ENCODE peak calls at places on chromosomes 5 and 9, in six cellular contexts. D is HCT116, A is H1, S is sigmoid colon, H is GM23338, I is SK-N-SH. F is an unnamed sample.

GRCh38 chr9:123933401-123933800 is 3.5 kb upstream of the DENND1A start:
- DNase-seq in S (no peak), A (peak; percentile 24), D (peak; percentile 85), I (no peak), H (no peak), F (no peak)

GRCh38 chr9:88460583-88461332 is 72.5 kb downstream of the SPIN1 start:
- DNase-seq in D (no peak), H (peak; percentile 30), S (no peak), I (no peak), A (no peak), F (no peak)

GRCh38 chr5:80408475-80408875 is 611 bp downstream of the ZFYVE16 start:
- DNase-seq in H (no peak), D (no peak), I (peak; percentile 81), S (peak; percentile 85), A (no peak), F (no peak)

GRCh38 chr5:40717281-40717680 is 37.6 kb downstream of the PTGER4 start:
- DNase-seq in A (no peak), I (no peak), S (no peak), D (no peak), H (no peak), F (no peak)

GRCh38 chr9:4211806-4212205 is 88.1 kb downstream of the GLIS3 start:
- DNase-seq in I (no peak), H (no peak), A (no peak), D (no peak), S (no peak), F (no peak)

GRCh38 chr5:157283434-157283833 is 17.5 kb downstream of the CYFIP2 start:
- DNase-seq in S (no peak), H (no peak), I (no peak), A (no peak), D (no peak), F (no peak)

GRCh38 chr9:69971643-69972449 is 71.8 kb upstream of the MAMDC2 start:
- DNase-seq in H (peak; percentile 87), I (peak; percentile 69), A (peak; percentile 85), S (peak; percentile 88), D (peak; percentile 36), F (peak; percentile 47)

GRCh38 chr5:135851907-135852805 is 17.7 kb downstream of the SLC25A48 start:
- DNase-seq in S (no peak), A (no peak), I (no peak), H (no peak), D (no peak), F (no peak)

GRCh38 chr9:29044959-29045358 is 1471.7 kb upstream of the C9orf72 start:
- DNase-seq in S (no peak), D (peak; percentile 10), A (no peak), I (no peak), H (no peak), F (no peak)

GRCh38 chr5:9239071-9239470 is 306.8 kb downstream of the SEMA5A start:
- DNase-seq in S (no peak), D (no peak), I (no peak), A (no peak), H (no peak), F (no peak)

GRCh38 chr9:2013688-2014087 is 1.5 kb upstream of the SMARCA2 start:
- DNase-seq in D (no peak), A (no peak), I (no peak), S (no peak), H (no peak), F (no peak)

GRCh38 chr9:35736201-35736633 is 3.8 kb downstream of the CREB3 start:
- DNase-seq in A (peak; percentile 74), H (peak; percentile 87), I (peak; percentile 69), S (peak; percentile 83), D (peak; percentile 64), F (no peak)

GRCh38 chr5:6829150-6829784 is 116.0 kb downstream of the TENT4A start:
- DNase-seq in H (no peak), D (no peak), I (no peak), A (no peak), S (no peak), F (no peak)

GRCh38 chr9:36337002-36337401 is 63.1 kb downstream of the RNF38 start:
- DNase-seq in D (no peak), S (no peak), A (no peak), I (no peak), H (no peak), F (no peak)

DNA sequence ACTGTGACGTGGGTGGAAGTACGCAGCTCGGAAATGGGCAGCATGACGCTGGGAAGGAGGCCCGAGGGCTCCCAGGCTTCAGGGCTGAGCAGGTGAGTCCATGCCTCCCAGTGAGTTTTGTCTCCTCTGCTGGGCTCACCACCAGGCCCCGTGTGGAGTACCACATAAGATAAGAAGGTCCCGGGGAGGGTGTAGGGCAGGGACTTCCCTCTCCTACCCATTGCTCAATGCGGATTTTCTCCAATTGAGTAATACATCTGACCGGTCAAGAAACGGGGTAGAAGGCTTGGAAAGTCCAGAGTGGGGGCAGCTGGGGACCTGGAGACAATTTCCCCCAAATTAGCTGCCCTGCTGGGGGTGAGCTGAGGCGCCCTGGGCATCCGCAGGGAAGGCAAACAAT is 2.4 kb downstream of the SLC2A6 start:
- DNase-seq in I (no peak), H (no peak), S (no peak), D (no peak), A (no peak), F (no peak)
- H3K4me3 ChIP-seq in I (no peak overlapping the region), H (no peak overlapping the region), S (no peak overlapping the region), D (no peak overlapping the region), A (no peak overlapping the region), F (no peak overlapping the region)

DNA sequence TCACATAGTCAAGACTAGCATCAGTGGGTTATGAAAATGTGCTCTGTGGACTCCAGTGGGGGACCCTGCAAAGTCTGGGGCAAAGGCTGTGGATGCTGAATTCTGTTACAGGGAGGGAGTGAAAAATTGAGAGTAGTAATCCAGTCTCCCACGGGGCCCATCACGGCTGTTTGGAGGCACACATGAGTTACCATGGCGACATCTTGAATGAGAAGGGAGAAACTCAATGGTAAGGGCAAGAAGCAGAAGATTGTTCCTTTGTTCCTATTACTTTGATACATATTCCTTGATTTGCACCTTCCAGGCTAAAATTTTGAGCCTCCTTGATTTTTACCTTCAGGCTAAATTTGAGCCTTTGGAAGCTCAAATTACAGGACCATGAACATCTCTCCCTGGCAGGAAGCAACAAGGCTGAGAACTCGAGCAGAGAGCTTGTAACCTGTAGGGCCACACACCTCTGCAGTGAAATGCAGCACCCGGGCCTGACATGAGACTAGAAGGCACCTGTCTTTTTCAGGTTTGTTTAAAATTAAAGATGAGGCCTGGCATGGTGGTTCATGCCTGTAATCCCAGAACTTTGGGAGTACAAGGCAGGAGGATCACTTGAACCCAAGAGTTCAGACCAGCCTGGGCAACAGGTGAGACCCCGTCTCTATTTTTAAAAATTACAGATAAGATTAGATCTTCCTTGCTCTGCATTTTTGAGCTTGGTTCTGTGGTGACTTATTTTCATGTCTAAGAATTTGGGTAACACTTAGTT is 31.0 kb upstream of the ZFR start:
- DNase-seq in H (peak; percentile 35), D (no peak), S (no peak), A (no peak), I (no peak), F (no peak)
- H3K27ac ChIP-seq in H (no peak overlapping the region), D (no peak overlapping the region), S (no peak overlapping the region), A (peak overlapping the region; percentile 12), I (no peak overlapping the region), F (no peak overlapping the region)

GRCh38 chr5:179803651-179804598 is 2.7 kb downstream of the MGAT4B start:
- DNase-seq in I (no peak), D (no peak), A (peak; percentile 44), H (no peak), S (peak; percentile 66), F (peak; percentile 71)
- TF ChIP-seq POLR2AphosphoS5 in I (no peak), D (no peak), A (no peak), H (no peak), S (no peak), F (no peak)

GRCh38 chr5:134567651-134568338 is 42.3 kb downstream of the JADE2 start:
- DNase-seq in A (no peak), S (peak; percentile 86), H (no peak), D (no peak), I (no peak), F (no peak)
- H3K4me3 ChIP-seq in A (no peak overlapping the region), S (no peak overlapping the region), H (no peak overlapping the region), D (no peak overlapping the region), I (no peak overlapping the region), F (no peak overlapping the region)